ENCODE peak calls at places on chromosomes 11 and 22, in eight cellular contexts. P is brain microvascular endothelial cell, U is sigmoid colon, C is suprapubic skin, V is AG09309, K is fibroblast of pulmonary artery, S is body of pancreas, L is GM23338. J is an unnamed sample.

GRCh38 chr11:122661182-122661945 is 5.8 kb downstream of the UBASH3B start:
- DNase-seq in P (no peak), U (no peak), C (no peak), V (peak; percentile 62), K (no peak), S (no peak), L (no peak), J (no peak)

GRCh38 chr11:28123151-28123571 is 15.0 kb downstream of the METTL15 start:
- DNase-seq in P (no peak), U (no peak), C (no peak), V (peak; percentile 21), K (peak; percentile 41), S (no peak), L (no peak), J (no peak)

GRCh38 chr22:29435236-29435635 is 3.1 kb upstream of the RFPL1 start:
- DNase-seq in P (no peak), U (no peak), C (no peak), V (no peak), K (no peak), S (no peak), L (no peak), J (no peak)

GRCh38 chr11:109864834-109865557 is 228.2 kb upstream of the ZC3H12C start:
- DNase-seq in P (peak; percentile 14), U (no peak), C (no peak), V (no peak), K (peak; percentile 86), S (no peak), L (no peak), J (no peak)

GRCh38 chr11:130217133-130217631 is 57.6 kb downstream of the ST14 start:
- DNase-seq in P (no peak), U (no peak), C (no peak), V (no peak), K (no peak), S (peak; percentile 10), L (no peak), J (no peak)

GRCh38 chr22:38570841-38571364 is 920 bp upstream of the DMC1 start:
- DNase-seq in P (no peak), U (peak; percentile 77), C (peak; percentile 64), V (no peak), K (peak; percentile 31), S (peak; percentile 15), L (peak; percentile 66), J (no peak)

GRCh38 chr22:48323746-48324145 is 1503.9 kb downstream of the BRD1 start:
- DNase-seq in P (no peak), U (peak; percentile 34), C (no peak), V (no peak), K (no peak), S (no peak), L (no peak), J (no peak)

GRCh38 chr22:19878461-19879247 is 24.0 kb upstream of the GNB1L start:
- DNase-seq in P (no peak), U (peak; percentile 56), C (peak; percentile 56), V (no peak), K (no peak), S (peak; percentile 6), L (no peak), J (no peak)

GRCh38 chr11:72778535-72779494 is 15.0 kb downstream of the STARD10 start:
- DNase-seq in P (no peak), U (no peak), C (no peak), V (no peak), K (no peak), S (peak; percentile 65), L (no peak), J (no peak)

GRCh38 chr11:34613462-34614183 is 7.3 kb upstream of the EHF start:
- DNase-seq in P (no peak), U (no peak), C (no peak), V (no peak), K (no peak), S (no peak), L (no peak), J (no peak)

GRCh38 chr11:9565822-9566560 is 7.5 kb upstream of the WEE1 start:
- DNase-seq in P (peak; percentile 100), U (peak; percentile 86), C (no peak), V (peak; percentile 100), K (peak; percentile 100), S (peak; percentile 30), L (peak; percentile 85), J (peak; percentile 97)

GRCh38 chr22:31036671-31037550 is 44.2 kb upstream of the SMTN start:
- DNase-seq in P (peak; percentile 10), U (peak; percentile 90), C (no peak), V (peak; percentile 85), K (no peak), S (no peak), L (no peak), J (peak; percentile 26)

GRCh38 chr11:47986742-47987141 is 6.4 kb downstream of the PTPRJ start:
- DNase-seq in P (no peak), U (no peak), C (no peak), V (no peak), K (no peak), S (no peak), L (no peak), J (no peak)

GRCh38 chr22:45584121-45584570 is 81.5 kb downstream of the FBLN1 start:
- DNase-seq in P (no peak), U (no peak), C (no peak), V (peak; percentile 60), K (peak; percentile 6), S (no peak), L (no peak), J (no peak)

GRCh38 chr11:118610773-118611432 is 3.5 kb downstream of the PHLDB1 start:
- DNase-seq in P (peak; percentile 61), U (peak; percentile 92), C (peak; percentile 82), V (no peak), K (peak; percentile 75), S (peak; percentile 89), L (peak; percentile 94), J (no peak)

GRCh38 chr11:93537767-93538261 is 5.4 kb downstream of the SMCO4 start:
- DNase-seq in P (no peak), U (no peak), C (no peak), V (no peak), K (no peak), S (no peak), L (no peak), J (peak; percentile 69)
- H3K4me3 ChIP-seq in P (no peak overlapping the region), U (no peak overlapping the region), C (no peak overlapping the region), V (no peak overlapping the region), K (no peak overlapping the region), S (no peak overlapping the region), L (no peak overlapping the region), J (peak overlapping the region; percentile 39)

DNA sequence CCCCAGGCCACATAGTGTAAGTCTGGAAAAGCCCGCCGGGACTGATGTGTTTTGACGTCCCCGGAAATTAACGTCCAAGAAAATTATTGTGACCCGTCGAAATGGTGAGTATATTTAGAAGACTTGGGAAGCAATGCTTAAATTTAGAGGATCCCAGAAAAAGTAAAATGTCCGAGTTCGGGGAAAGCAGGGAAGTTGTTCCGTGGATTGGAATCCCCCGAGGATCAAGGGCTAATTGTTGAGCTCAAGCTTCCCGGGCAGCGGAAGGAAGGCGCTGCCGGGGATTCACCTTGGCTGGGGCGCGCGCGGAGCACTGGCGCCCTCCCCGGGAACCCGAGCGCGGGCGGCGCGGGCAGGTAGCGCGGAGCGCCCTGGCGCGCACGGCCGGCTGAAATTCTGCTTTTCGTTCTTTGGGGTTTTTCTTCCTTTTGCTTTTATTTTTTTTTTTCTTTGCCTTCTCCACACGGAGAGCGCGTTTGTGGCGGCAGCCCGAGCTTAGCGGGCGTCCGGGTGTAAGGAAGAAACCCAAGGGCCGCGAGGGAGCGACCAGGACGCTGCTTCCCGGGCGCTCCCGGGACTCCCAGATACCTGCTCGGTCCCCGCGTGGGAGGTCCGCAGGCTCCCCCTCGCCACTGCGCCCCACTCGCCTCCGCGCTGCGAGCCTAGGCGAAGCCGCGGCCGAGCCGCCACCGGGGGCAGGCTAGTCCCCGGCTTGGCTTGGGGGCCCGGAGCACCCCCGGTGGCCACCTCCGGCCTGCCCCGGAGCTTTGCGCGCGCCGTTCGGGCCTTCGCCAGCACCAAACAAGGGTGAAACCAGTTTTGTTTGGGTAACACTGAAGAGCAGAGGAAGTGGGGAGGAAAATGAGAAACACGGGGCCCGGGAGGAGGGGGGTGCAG is 4.7 kb upstream of the IGF2 start:
- DNase-seq in P (no peak), U (no peak), C (no peak), V (no peak), K (no peak), S (no peak), L (peak; percentile 35), J (no peak)
- TF ChIP-seq CTCF in P (no peak), U (no peak), C (no peak), V (no peak), K (no peak), S (no peak), L (peak; percentile 22), J (no peak)

DNA sequence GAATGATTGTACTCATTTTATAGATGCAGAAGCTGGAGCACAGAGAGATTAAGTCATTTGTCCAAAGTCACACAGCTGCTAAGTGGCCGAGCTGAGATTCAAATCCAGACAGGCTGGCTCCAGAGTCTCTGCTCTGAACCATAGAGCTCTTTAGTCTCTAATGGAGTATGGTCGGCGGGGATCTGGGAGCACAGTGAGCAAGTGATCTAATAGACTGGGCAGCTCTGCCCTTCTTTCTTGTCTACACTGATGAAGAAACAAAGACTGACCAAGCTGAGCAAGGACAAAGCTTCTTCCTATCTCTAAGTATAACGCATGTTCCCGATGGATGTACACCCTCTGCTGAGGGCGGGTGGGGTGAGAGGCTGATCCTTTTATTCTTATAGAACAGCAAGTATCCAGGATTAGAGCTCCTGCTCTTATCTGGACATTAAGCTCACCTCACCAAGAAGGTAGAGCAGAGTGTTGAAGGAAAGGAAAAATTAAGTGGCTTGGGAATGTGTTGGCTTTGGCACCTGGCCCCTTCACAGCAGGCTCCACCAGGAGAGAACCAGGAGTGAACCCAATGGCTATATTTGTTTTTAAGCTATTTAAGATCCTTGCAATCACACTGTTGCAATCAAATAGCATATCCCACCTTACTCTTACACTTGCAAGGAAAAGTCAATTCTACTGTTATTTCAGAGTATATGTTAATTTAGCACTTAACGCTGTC is 68.7 kb downstream of the ETS1 start:
- DNase-seq in P (no peak), U (no peak), C (no peak), V (no peak), K (no peak), S (no peak), L (no peak), J (no peak)
- H3K4me3 ChIP-seq in P (peak overlapping the region; percentile 89), U (peak overlapping the region; percentile 69), C (peak overlapping the region; percentile 83), V (peak overlapping the region; percentile 97), K (peak overlapping the region; percentile 94), S (no peak overlapping the region), L (no peak overlapping the region), J (no peak overlapping the region)

DNA sequence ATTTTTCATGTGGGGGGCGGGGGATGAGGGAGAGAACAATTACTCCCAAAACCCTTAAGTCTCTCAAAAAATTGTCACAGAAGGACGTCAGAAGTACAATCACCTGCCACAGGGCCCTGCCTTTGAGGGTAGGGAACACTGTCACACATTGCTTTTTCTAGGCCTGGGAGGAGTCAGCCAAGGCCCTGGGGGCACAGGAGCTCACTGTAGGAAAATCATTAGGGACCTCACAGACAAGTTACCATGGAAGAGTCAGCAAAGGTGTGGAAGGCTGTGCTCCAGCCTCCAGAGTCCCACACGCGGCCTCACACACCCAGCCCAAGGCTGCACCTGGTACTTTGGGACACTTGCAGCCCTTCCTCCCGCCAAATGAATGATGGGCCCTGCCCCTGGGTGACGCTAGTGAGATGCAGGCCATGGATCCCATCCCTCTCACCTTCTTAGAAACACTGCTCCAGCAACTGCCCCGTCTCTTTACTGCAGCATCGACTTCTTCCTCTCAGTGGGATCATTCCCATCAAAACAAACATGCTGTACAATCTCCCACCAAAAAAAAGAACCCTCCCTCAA is 3.3 kb downstream of the PLEKHA7 start:
- DNase-seq in P (no peak), U (peak; percentile 54), C (no peak), V (no peak), K (no peak), S (peak; percentile 9), L (peak; percentile 53), J (no peak)
- TF ChIP-seq CTCF in P (no peak), U (no peak), C (no peak), V (no peak), K (no peak), S (no peak), L (peak; percentile 46), J (no peak)

GRCh38 chr11:78350646-78351165 is 66.9 kb downstream of the GAB2 start:
- DNase-seq in P (no peak), U (peak; percentile 63), C (no peak), V (no peak), K (peak; percentile 76), S (no peak), L (no peak), J (no peak)
- H3K4me3 ChIP-seq in P (no peak overlapping the region), U (peak overlapping the region; percentile 26), C (peak overlapping the region; percentile 24), V (no peak overlapping the region), K (peak overlapping the region; percentile 34), S (no peak overlapping the region), L (no peak overlapping the region), J (no peak overlapping the region)

J was measured in LNCaP clone FGC.